ENCODE peak calls at places on chromosomes 12 and 14, in eight cellular contexts. L is skeletal muscle cell, B is astrocyte of the cerebellum, U is NCI-H2171, J is A549, D is uterus, N is NCI-H1694, G is H7. K is an unnamed sample.

GRCh38 chr12:24861751-24862575 is 86.9 kb downstream of the BCAT1 start:
- DNase-seq in L (no peak), B (no peak), U (no peak), J (no peak), D (no peak), N (no peak), G (no peak), K (no peak)

GRCh38 chr12:92648242-92649031 is 54.4 kb upstream of the PLEKHG7 start:
- DNase-seq in L (no peak), B (no peak), U (no peak), J (no peak), D (no peak), N (no peak), G (no peak), K (no peak)

GRCh38 chr14:38357557-38357956 is 101.7 kb upstream of the CLEC14A start:
- DNase-seq in L (peak; percentile 75), B (peak; percentile 62), U (no peak), J (no peak), D (no peak), N (no peak), G (no peak), K (no peak)

GRCh38 chr14:62126885-62127478 is 364.8 kb downstream of the SNAPC1 start:
- DNase-seq in L (peak; percentile 8), B (peak; percentile 55), U (peak; percentile 71), J (peak; percentile 31), D (no peak), N (peak; percentile 88), G (peak; percentile 20), K (no peak)

GRCh38 chr14:104887623-104888488 is 22.8 kb downstream of the CEP170B start:
- DNase-seq in L (no peak), B (no peak), U (no peak), J (no peak), D (no peak), N (no peak), G (peak; percentile 43), K (peak; percentile 3)

GRCh38 chr12:129840145-129840884 is 63.5 kb downstream of the TMEM132D start:
- DNase-seq in L (no peak), B (no peak), U (no peak), J (no peak), D (no peak), N (no peak), G (no peak), K (no peak)

GRCh38 chr12:25959069-25959961 is 833 bp downstream of the RASSF8 start:
- DNase-seq in L (peak; percentile 64), B (peak; percentile 62), U (no peak), J (peak; percentile 21), D (peak; percentile 71), N (no peak), G (peak; percentile 33), K (peak; percentile 17)

GRCh38 chr12:127306604-127307215 is 960.3 kb upstream of the TMEM132C start:
- DNase-seq in L (peak; percentile 18), B (no peak), U (no peak), J (no peak), D (no peak), N (no peak), G (no peak), K (no peak)

GRCh38 chr12:124646385-124647230 is 79.2 kb upstream of the NCOR2 start:
- DNase-seq in L (no peak), B (no peak), U (no peak), J (no peak), D (no peak), N (no peak), G (no peak), K (peak; percentile 71)

K was measured in dorsolateral prefrontal cortex.